ENCODE peak calls at places on chromosomes 2 and 18, in four cellular contexts. One of them, this sample, is unnamed.

GRCh38 chr2:170436077-170436943 is 258.4 kb downstream of the MYO3B start:
- DNase-seq in neuronal stem cell: no peak
- DNase-seq in cardiac muscle cell: no peak
- DNase-seq in upper lobe of left lung: no peak
- DNase-seq in this sample: no peak

GRCh38 chr2:47771211-47771610 is 11.7 kb upstream of the MSH6 start:
- DNase-seq in neuronal stem cell: no peak
- DNase-seq in cardiac muscle cell: peak; percentile 69
- DNase-seq in upper lobe of left lung: no peak
- DNase-seq in this sample: no peak

GRCh38 chr2:128449226-128450061 is 130.8 kb upstream of the HS6ST1 start:
- DNase-seq in neuronal stem cell: no peak
- DNase-seq in cardiac muscle cell: no peak
- DNase-seq in upper lobe of left lung: no peak
- DNase-seq in this sample: peak; percentile 31

GRCh38 chr2:55887351-55887750 is 36.2 kb downstream of the EFEMP1 start:
- DNase-seq in neuronal stem cell: no peak
- DNase-seq in cardiac muscle cell: peak; percentile 75
- DNase-seq in upper lobe of left lung: no peak
- DNase-seq in this sample: no peak

GRCh38 chr2:199988176-199988575 is 32.8 kb downstream of the MAIP1 start:
- DNase-seq in neuronal stem cell: no peak
- DNase-seq in cardiac muscle cell: peak; percentile 62
- DNase-seq in upper lobe of left lung: no peak
- DNase-seq in this sample: no peak

GRCh38 chr2:27522400-27522945 is 25.8 kb downstream of the GCKR start:
- DNase-seq in neuronal stem cell: no peak
- DNase-seq in cardiac muscle cell: no peak
- DNase-seq in upper lobe of left lung: no peak
- DNase-seq in this sample: peak; percentile 4

GRCh38 chr2:141899740-141900139 is 231.1 kb downstream of the LRP1B start:
- DNase-seq in neuronal stem cell: no peak
- DNase-seq in cardiac muscle cell: no peak
- DNase-seq in upper lobe of left lung: no peak
- DNase-seq in this sample: no peak

GRCh38 chr2:180359522-180360282 is 352.6 kb upstream of the CWC22 start:
- DNase-seq in neuronal stem cell: no peak
- DNase-seq in cardiac muscle cell: no peak
- DNase-seq in upper lobe of left lung: no peak
- DNase-seq in this sample: peak; percentile 33

GRCh38 chr18:74496508-74497307 is 545 bp downstream of the CNDP2 start:
- DNase-seq in neuronal stem cell: no peak
- DNase-seq in cardiac muscle cell: peak; percentile 65
- DNase-seq in upper lobe of left lung: no peak
- DNase-seq in this sample: peak; percentile 65

GRCh38 chr2:11598228-11598731 is 64.4 kb downstream of the GREB1 start:
- DNase-seq in neuronal stem cell: no peak
- DNase-seq in cardiac muscle cell: no peak
- DNase-seq in upper lobe of left lung: no peak
- DNase-seq in this sample: no peak

GRCh38 chr2:28895189-28895893 is 874 bp downstream of the WDR43 start:
- DNase-seq in neuronal stem cell: no peak
- DNase-seq in cardiac muscle cell: peak; percentile 33
- DNase-seq in upper lobe of left lung: no peak
- DNase-seq in this sample: peak; percentile 44

GRCh38 chr2:240704651-240705050 is 13.0 kb downstream of the AQP12A start:
- DNase-seq in neuronal stem cell: no peak
- DNase-seq in cardiac muscle cell: no peak
- DNase-seq in upper lobe of left lung: peak; percentile 75
- DNase-seq in this sample: no peak

GRCh38 chr2:144357623-144358400 is 162.1 kb downstream of the ZEB2 start:
- DNase-seq in neuronal stem cell: no peak
- DNase-seq in cardiac muscle cell: peak; percentile 92
- DNase-seq in upper lobe of left lung: no peak
- DNase-seq in this sample: no peak

GRCh38 chr2:43074592-43075053 is 151.8 kb downstream of the ZFP36L2 start:
- DNase-seq in neuronal stem cell: no peak
- DNase-seq in cardiac muscle cell: no peak
- DNase-seq in upper lobe of left lung: no peak
- DNase-seq in this sample: no peak

GRCh38 chr2:91477731-91478672 is 2786.5 kb downstream of the RPIA start:
- DNase-seq in neuronal stem cell: peak; percentile 57
- DNase-seq in cardiac muscle cell: peak; percentile 18
- DNase-seq in upper lobe of left lung: peak; percentile 91
- DNase-seq in this sample: peak; percentile 50

GRCh38 chr2:103289101-103289725 is 527.4 kb downstream of the TMEM182 start:
- DNase-seq in neuronal stem cell: no peak
- DNase-seq in cardiac muscle cell: peak; percentile 4
- DNase-seq in upper lobe of left lung: no peak
- DNase-seq in this sample: no peak

GRCh38 chr2:217928324-217929293 is 74.2 kb downstream of the TNS1 start:
- DNase-seq in neuronal stem cell: no peak
- DNase-seq in cardiac muscle cell: no peak
- DNase-seq in upper lobe of left lung: peak; percentile 66
- DNase-seq in this sample: no peak

GRCh38 chr18:3114026-3114425 is 101.1 kb upstream of the LPIN2 start:
- DNase-seq in neuronal stem cell: no peak
- DNase-seq in cardiac muscle cell: no peak
- DNase-seq in upper lobe of left lung: no peak
- DNase-seq in this sample: no peak

GRCh38 chr2:105262662-105263091 is 21.1 kb downstream of the GPR45 start:
- DNase-seq in neuronal stem cell: no peak
- DNase-seq in cardiac muscle cell: no peak
- DNase-seq in upper lobe of left lung: no peak
- DNase-seq in this sample: no peak

GRCh38 chr2:16653799-16654198 is 11.8 kb downstream of the CYRIA start:
- DNase-seq in neuronal stem cell: no peak
- DNase-seq in cardiac muscle cell: no peak
- DNase-seq in upper lobe of left lung: no peak
- DNase-seq in this sample: no peak

GRCh38 chr2:146651361-146651760 is 1193.5 kb upstream of the ACVR2A start:
- DNase-seq in neuronal stem cell: no peak
- DNase-seq in cardiac muscle cell: no peak
- DNase-seq in upper lobe of left lung: no peak
- DNase-seq in this sample: no peak

GRCh38 chr2:127142663-127143630 is 36.0 kb upstream of the BIN1 start:
- DNase-seq in neuronal stem cell: no peak
- DNase-seq in cardiac muscle cell: no peak
- DNase-seq in upper lobe of left lung: no peak
- DNase-seq in this sample: no peak

GRCh38 chr18:69992776-69993175 is 45.1 kb upstream of the CD226 start:
- DNase-seq in neuronal stem cell: no peak
- DNase-seq in cardiac muscle cell: no peak
- DNase-seq in upper lobe of left lung: no peak
- DNase-seq in this sample: no peak

GRCh38 chr18:46718501-46719341 is 38.1 kb downstream of the ST8SIA5 start:
- DNase-seq in neuronal stem cell: no peak
- DNase-seq in cardiac muscle cell: peak; percentile 22
- DNase-seq in upper lobe of left lung: no peak
- DNase-seq in this sample: no peak

GRCh38 chr2:79941172-79941571 is 363.4 kb downstream of the LRRTM1 start:
- DNase-seq in neuronal stem cell: no peak
- DNase-seq in cardiac muscle cell: no peak
- DNase-seq in upper lobe of left lung: no peak
- DNase-seq in this sample: no peak

GRCh38 chr2:177398290-177398683 is 5.7 kb downstream of the AGPS start:
- DNase-seq in neuronal stem cell: no peak
- DNase-seq in cardiac muscle cell: peak; percentile 30
- DNase-seq in upper lobe of left lung: no peak
- DNase-seq in this sample: no peak

GRCh38 chr2:177397501-177398289 is 5.1 kb downstream of the AGPS start:
- DNase-seq in neuronal stem cell: no peak
- DNase-seq in cardiac muscle cell: peak; percentile 89
- DNase-seq in upper lobe of left lung: no peak
- DNase-seq in this sample: peak; percentile 43

GRCh38 chr2:177399376-177399775 is 6.8 kb downstream of the AGPS start:
- DNase-seq in neuronal stem cell: no peak
- DNase-seq in cardiac muscle cell: no peak
- DNase-seq in upper lobe of left lung: no peak
- DNase-seq in this sample: no peak

GRCh38 chr2:177403822-177404221 is 11.2 kb downstream of the AGPS start:
- DNase-seq in neuronal stem cell: no peak
- DNase-seq in cardiac muscle cell: no peak
- DNase-seq in upper lobe of left lung: no peak
- DNase-seq in this sample: no peak

GRCh38 chr2:177400337-177400923 is 7.9 kb downstream of the AGPS start:
- DNase-seq in neuronal stem cell: no peak
- DNase-seq in cardiac muscle cell: no peak
- DNase-seq in upper lobe of left lung: no peak
- DNase-seq in this sample: no peak
- H3K4me1 ChIP-seq in neuronal stem cell: no peaks in the 10 kb centered on the region
- H3K4me1 ChIP-seq in cardiac muscle cell: peaks cover 11% of the 10 kb centered on the region
- H3K4me1 ChIP-seq in upper lobe of left lung: peaks cover 23% of the 10 kb centered on the region
- H3K4me1 ChIP-seq in this sample: peaks cover 28% of the 10 kb centered on the region

DNA sequence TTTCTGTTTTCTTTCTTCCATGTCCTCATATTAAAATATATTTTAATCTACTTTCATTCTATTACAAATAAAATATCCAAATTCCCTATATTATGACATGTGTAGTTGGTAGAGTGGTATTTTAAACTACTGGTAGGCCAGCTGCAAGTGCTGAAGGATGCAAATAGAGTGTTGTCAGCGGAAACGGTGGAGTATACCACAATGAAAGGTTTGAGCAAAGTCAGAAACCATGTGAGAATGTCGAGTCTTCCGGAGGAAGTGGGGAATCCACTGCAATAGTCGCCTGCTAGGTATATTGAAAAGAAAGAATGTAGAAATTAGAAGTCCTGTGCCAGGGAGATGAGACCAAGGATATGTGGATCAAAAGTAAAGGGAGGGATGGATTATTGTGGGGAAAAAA is 373.9 kb downstream of the DSEL start:
- DNase-seq in neuronal stem cell: no peak
- DNase-seq in cardiac muscle cell: no peak
- DNase-seq in upper lobe of left lung: no peak
- DNase-seq in this sample: no peak
- H3K4me1 ChIP-seq in neuronal stem cell: no peaks in the 10 kb centered on the region
- H3K4me1 ChIP-seq in cardiac muscle cell: no peaks in the 10 kb centered on the region
- H3K4me1 ChIP-seq in upper lobe of left lung: no peaks in the 10 kb centered on the region
- H3K4me1 ChIP-seq in this sample: no peaks in the 10 kb centered on the region

GRCh38 chr2:224687156-224687555 is 29.0 kb downstream of the CCDC195 start:
- DNase-seq in neuronal stem cell: no peak
- DNase-seq in cardiac muscle cell: no peak
- DNase-seq in upper lobe of left lung: no peak
- DNase-seq in this sample: no peak

GRCh38 chr2:224688996-224689395 is 27.2 kb downstream of the CCDC195 start:
- DNase-seq in neuronal stem cell: no peak
- DNase-seq in cardiac muscle cell: no peak
- DNase-seq in upper lobe of left lung: no peak
- DNase-seq in this sample: no peak

GRCh38 chr2:224689539-224689938 is 26.6 kb downstream of the CCDC195 start:
- DNase-seq in neuronal stem cell: no peak
- DNase-seq in cardiac muscle cell: no peak
- DNase-seq in upper lobe of left lung: no peak
- DNase-seq in this sample: no peak

GRCh38 chr2:224690868-224691267 is 25.3 kb downstream of the CCDC195 start:
- DNase-seq in neuronal stem cell: no peak
- DNase-seq in cardiac muscle cell: no peak
- DNase-seq in upper lobe of left lung: no peak
- DNase-seq in this sample: no peak

DNA sequence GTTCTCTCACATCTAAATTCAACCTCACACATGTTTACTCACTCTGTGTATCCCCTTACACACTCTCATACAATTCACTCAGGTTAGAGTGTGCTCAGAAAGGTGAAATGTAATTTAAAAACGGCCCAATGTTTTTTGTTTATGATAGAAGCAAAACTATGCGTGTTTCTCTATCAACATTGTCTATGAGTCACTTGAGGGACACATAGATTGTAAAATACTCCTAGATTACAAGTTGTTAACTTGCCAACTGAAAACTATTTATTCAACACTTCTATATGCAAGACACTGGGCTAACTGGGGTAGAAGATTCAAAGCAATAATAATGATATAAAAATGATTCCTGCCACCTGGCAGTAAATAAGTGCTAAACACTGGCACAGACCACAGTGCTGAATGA is 24.6 kb downstream of the CCDC195 start:
- DNase-seq in neuronal stem cell: no peak
- DNase-seq in cardiac muscle cell: peak; percentile 7
- DNase-seq in upper lobe of left lung: no peak
- DNase-seq in this sample: no peak
- H3K4me1 ChIP-seq in neuronal stem cell: no peaks in the 10 kb centered on the region
- H3K4me1 ChIP-seq in cardiac muscle cell: no peaks in the 10 kb centered on the region
- H3K4me1 ChIP-seq in upper lobe of left lung: no peaks in the 10 kb centered on the region
- H3K4me1 ChIP-seq in this sample: no peaks in the 10 kb centered on the region

GRCh38 chr18:45670281-45670962 is 53.6 kb upstream of the SLC14A1 start:
- DNase-seq in neuronal stem cell: no peak
- DNase-seq in cardiac muscle cell: peak; percentile 87
- DNase-seq in upper lobe of left lung: no peak
- DNase-seq in this sample: no peak

GRCh38 chr18:45666520-45666919 is 51.2 kb downstream of the SLC14A2 start:
- DNase-seq in neuronal stem cell: no peak
- DNase-seq in cardiac muscle cell: no peak
- DNase-seq in upper lobe of left lung: no peak
- DNase-seq in this sample: no peak

GRCh38 chr18:45666006-45666405 is 50.7 kb downstream of the SLC14A2 start:
- DNase-seq in neuronal stem cell: no peak
- DNase-seq in cardiac muscle cell: no peak
- DNase-seq in upper lobe of left lung: no peak
- DNase-seq in this sample: no peak

GRCh38 chr18:45664824-45665763 is 49.8 kb downstream of the SLC14A2 start:
- DNase-seq in neuronal stem cell: peak; percentile 74
- DNase-seq in cardiac muscle cell: peak; percentile 75
- DNase-seq in upper lobe of left lung: no peak
- DNase-seq in this sample: peak; percentile 69

DNA sequence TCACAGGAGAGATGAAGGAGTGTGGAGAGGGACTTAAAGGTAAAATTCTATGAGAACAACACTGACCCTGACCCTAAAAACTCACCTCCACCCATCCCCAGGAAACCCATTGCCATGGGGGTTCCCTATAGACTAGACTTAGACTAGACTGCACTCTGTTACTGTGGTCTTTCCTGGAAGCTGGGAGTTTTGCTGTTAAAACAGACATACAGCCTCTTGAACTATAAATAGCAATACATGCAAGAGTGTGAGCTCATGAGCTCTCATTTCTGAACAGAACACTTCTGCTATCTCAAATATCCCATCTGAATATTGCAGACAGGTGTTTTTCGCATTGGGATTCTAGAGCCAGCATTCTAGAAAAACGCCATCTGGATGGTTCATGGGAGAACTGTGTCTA is 51.8 kb downstream of the SLC14A2 start:
- DNase-seq in neuronal stem cell: no peak
- DNase-seq in cardiac muscle cell: no peak
- DNase-seq in upper lobe of left lung: no peak
- DNase-seq in this sample: no peak
- H3K4me1 ChIP-seq in neuronal stem cell: no peaks in the 10 kb centered on the region
- H3K4me1 ChIP-seq in cardiac muscle cell: peaks cover 16% of the 10 kb centered on the region
- H3K4me1 ChIP-seq in upper lobe of left lung: peaks cover 15% of the 10 kb centered on the region
- H3K4me1 ChIP-seq in this sample: no peaks in the 10 kb centered on the region